ENCODE peak calls at places on chromosomes 3 and 15, in four cellular contexts. K is A549, Y is HepG2, E is K562. R is an unnamed sample.

GRCh38 chr3:8239718-8240698 is 261.6 kb upstream of the LMCD1 start:
- DNase-seq in Y (peak), E (peak), K (peak), R (no peak)

GRCh38 chr15:79673416-79674123 is 223.2 kb downstream of the MTHFS start:
- DNase-seq in K (peak), Y (no peak), E (no peak), R (peak)

GRCh38 chr3:108493862-108494261 is 16.5 kb downstream of the MYH15 start:
- DNase-seq in E (no peak), K (peak), Y (no peak), R (no peak)

GRCh38 chr3:109642042-109642441 is 304.7 kb upstream of the DPPA4 start:
- DNase-seq in Y (no peak), E (no peak), K (no peak), R (no peak)

GRCh38 chr3:42149537-42150426 is 58.6 kb downstream of the TRAK1 start:
- DNase-seq in K (no peak), E (no peak), Y (no peak), R (no peak)

GRCh38 chr3:31550452-31551251 is 17.9 kb downstream of the STT3B start:
- DNase-seq in K (peak), E (no peak), Y (peak), R (no peak)

GRCh38 chr15:98881526-98882517 is 125.8 kb downstream of the PGPEP1L start:
- DNase-seq in Y (peak), K (no peak), E (peak), R (no peak)

GRCh38 chr15:31483053-31483923 is 156.7 kb downstream of the KLF13 start:
- DNase-seq in E (no peak), Y (no peak), K (no peak), R (no peak)

GRCh38 chr15:78264304-78265136 is at the start of gene DNAJA4:
- DNase-seq in E (no peak), K (no peak), Y (no peak), R (no peak)

GRCh38 chr3:112980080-112980479 is 5.2 kb upstream of the CD200R1 start:
- DNase-seq in K (no peak), E (no peak), Y (peak), R (no peak)

GRCh38 chr3:112976953-112977352 is 2.0 kb upstream of the CD200R1 start:
- DNase-seq in K (no peak), Y (no peak), E (no peak), R (no peak)

GRCh38 chr3:112982710-112983109 is 7.8 kb upstream of the CD200R1 start:
- DNase-seq in K (no peak), E (no peak), Y (no peak), R (no peak)

GRCh38 chr3:112976001-112976400 is 1.1 kb upstream of the CD200R1 start:
- DNase-seq in K (no peak), Y (no peak), E (no peak), R (no peak)

GRCh38 chr3:112979244-112979832 is 4.4 kb upstream of the CD200R1 start:
- DNase-seq in Y (peak), E (peak), K (peak), R (no peak)
- TF ChIP-seq BHLHE40 in Y (no peak), E (no peak), K (no peak), R (no peak)

GRCh38 chr15:67838789-67839332 is 984 bp downstream of the RNU6-1 start:
- DNase-seq in Y (peak), E (no peak), K (no peak), R (no peak)
- TF ChIP-seq REST in Y (no peak), E (no peak), K (no peak), R (no peak)

DNA sequence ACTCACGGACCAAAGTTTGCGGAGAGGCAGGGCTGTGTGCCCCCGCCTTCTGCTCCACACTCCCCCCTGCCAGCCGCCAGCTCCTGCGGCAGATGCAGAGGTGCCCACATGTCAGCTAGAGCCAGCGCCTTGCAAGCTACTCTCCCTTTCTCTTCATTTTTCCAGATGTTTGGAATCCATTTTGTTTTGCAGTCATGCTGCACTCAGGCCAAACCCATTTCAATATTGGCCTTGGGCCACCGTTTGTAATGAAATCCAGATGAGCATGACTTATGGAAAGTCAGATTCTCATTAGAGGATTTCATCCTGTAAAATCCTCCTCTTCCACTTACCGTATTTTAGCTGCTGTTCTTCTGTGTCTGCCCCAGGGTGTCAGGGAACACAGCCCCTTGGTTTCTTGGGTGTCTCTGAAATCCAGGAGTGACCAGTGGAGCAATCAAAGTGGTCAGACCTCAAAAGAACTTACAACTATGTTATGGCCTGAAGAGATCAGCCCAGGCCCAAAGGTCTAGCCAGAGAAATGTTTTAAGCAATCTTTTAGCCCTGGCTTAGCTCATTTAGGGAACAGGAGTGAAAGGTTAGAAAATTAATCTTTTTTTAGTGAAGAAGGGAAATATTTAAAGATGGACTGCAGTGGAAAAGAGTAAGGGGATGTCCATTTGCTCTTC is 65.8 kb downstream of the AAGAB start:
- DNase-seq in E (no peak), Y (no peak), K (no peak), R (no peak)
- TF ChIP-seq BHLHE40 in E (no peak), Y (no peak), K (no peak), R (no peak)

DNA sequence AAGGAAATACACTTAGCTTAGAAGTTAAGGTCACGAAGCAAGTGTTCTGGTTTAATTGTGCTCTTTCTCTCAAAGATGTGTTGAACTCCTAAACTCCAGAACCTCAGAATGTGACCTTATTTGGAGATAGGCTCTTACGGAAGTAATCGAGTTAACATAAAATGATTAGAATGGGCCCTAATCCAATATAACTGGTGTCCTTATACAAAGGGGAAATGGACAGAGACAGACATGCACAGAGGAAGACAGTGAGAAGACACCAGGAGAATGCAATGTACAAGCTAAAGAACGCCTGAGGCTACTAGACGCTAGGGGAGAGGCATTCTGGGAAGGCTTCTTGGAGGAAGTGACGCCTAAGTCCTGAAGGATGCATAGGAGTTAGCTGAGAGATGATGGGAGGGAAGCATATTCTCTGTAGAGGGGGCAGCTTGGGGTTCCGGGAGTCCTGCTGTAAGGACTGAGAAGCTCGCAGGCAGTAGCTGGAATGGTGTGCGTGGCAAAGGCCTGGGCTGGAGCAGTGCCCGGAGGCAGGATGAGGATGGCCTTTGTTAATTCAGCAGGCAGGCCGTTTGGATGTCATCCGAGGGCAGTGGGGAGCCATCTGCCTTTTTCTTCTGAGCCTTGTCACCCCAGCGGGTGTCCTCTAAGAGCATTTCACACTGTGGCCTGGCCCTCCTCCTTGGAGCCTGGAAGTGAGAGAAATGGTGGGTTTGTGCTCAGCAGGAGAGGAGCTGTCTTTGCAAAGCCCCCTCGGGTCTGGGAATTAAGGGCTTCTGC is 513.4 kb downstream of the SHQ1 start:
- DNase-seq in Y (no peak), K (no peak), E (no peak), R (no peak)
- TF ChIP-seq REST in Y (no peak), K (no peak), E (no peak), R (no peak)

GRCh38 chr3:159795776-159796175 is 192.9 kb upstream of the IL12A start:
- DNase-seq in E (no peak), K (no peak), Y (no peak), R (no peak)

GRCh38 chr3:159795050-159795449 is 193.6 kb upstream of the IL12A start:
- DNase-seq in E (no peak), Y (no peak), K (no peak), R (no peak)

GRCh38 chr3:159796226-159796625 is 192.4 kb upstream of the IL12A start:
- DNase-seq in K (no peak), E (no peak), Y (no peak), R (no peak)

GRCh38 chr3:159797771-159798170 is 190.9 kb upstream of the IL12A start:
- DNase-seq in Y (no peak), E (no peak), K (no peak), R (no peak)

GRCh38 chr3:159796744-159797143 is 191.9 kb upstream of the IL12A start:
- DNase-seq in K (peak), Y (no peak), E (no peak), R (no peak)
- TF ChIP-seq BHLHE40 in K (no peak), Y (no peak), E (no peak), R (no peak)

DNA sequence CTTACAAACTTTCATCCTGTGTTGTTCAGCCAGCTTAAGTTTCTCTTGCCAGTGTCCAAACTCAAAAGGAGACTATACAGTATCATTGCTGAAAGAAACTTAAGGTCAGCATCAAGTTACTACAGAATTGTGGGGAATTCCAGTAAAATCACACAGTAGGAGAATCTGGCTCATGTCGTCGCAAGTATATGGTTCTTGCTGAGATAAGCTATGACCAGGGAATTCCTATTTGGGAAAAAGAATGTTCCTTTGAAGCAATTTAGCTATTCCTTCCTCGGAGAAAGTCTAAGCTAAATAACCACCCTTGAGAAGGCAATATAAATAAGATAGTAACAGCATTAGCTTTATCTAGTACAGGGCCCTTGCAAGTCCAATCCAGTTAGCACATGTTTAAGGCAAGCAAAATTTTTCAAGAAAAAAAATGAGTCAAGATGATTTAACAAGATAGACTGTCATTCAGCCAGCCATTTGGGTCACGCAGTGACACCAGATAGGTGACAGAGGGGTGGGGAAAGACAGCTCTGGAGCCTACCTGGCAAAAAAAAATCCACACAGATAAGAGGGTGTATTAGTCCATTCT is 78.2 kb upstream of the THBS1 start:
- DNase-seq in Y (no peak), K (no peak), E (no peak), R (no peak)
- TF ChIP-seq REST in Y (no peak), K (no peak), E (no peak), R (no peak)

DNA sequence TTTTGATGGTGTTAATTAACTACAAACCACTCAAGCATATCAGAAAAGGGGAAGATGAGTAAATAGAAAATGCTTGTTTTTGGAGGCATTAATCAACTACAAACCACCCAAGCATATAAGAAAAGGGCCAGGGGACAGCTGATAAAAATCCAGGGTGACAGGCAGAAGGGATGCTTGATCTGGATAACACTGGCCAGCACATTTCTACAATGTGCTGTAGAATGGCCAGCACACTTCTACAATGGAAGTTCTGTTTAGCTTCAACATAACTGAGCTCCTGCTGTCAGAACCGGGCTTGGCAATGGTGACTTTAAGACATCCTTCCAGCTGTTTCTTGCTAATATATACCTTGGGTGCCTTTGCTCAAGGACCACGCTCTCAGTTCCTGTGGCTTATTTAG is 85.6 kb upstream of the FAM3D start:
- DNase-seq in K (no peak), Y (no peak), E (no peak), R (no peak)
- TF ChIP-seq BHLHE40 in K (no peak), Y (no peak), E (no peak), R (no peak)

GRCh38 chr15:22919171-22919570 is 61.0 kb downstream of the CYFIP1 start:
- DNase-seq in Y (no peak), E (no peak), K (no peak), R (no peak)
- TF ChIP-seq REST in Y (no peak), E (no peak), K (no peak), R (no peak)

GRCh38 chr3:140244893-140245292 is 309.9 kb downstream of the CLSTN2 start:
- DNase-seq in Y (no peak), K (no peak), E (no peak), R (no peak)
- TF ChIP-seq BHLHE40 in Y (no peak), K (no peak), E (no peak), R (no peak)

DNA sequence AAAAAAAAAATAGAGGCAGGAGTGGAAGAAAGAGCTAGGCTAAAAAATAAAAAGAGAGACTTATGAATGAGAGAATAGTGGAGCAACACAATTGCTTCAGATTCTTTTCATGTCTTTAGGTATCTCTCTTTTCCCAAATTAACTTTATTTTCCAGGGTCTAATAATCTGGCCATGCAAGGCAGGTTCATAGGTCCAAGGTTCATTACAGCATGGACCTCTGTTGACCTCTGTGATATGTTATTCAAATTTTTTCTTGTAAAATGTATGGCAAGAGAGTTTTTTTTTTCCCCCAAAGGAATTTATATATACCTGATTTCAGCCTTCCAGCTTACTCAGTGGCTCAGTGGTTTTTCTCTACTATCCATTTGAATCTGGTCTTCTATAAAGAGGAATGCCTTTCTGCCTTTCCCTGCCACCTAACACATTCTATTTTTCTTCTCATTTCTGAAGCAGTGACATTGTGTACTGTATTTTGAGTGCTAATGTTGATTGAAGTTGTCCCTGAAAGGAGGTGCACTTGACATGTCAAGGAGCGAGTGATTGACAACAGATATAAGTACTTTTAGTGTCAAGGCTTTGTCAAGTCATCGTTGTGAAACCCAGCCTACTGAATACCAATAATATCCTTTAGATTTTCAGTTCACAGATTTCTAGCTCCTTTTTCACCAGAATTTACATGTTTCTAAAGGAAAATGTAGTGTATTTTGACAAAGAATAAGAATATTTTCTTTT is 118.5 kb downstream of the MAP2K5 start:
- DNase-seq in K (no peak), E (no peak), Y (no peak), R (no peak)
- TF ChIP-seq REST in K (no peak), E (no peak), Y (no peak), R (no peak)